ENCODE peak calls at places on chromosomes 13 and 19, in nine cellular contexts. One of them, this sample, is unnamed.

GRCh38 chr13:44853641-44854040 is 135.6 kb downstream of the NUFIP1 start:
- DNase-seq in upper lobe of right lung: no peak
- DNase-seq in GM23338: no peak
- DNase-seq in RWPE1: peak; percentile 18
- DNase-seq in WERI-Rb-1: no peak
- DNase-seq in breast epithelium: no peak
- DNase-seq in HL-60: no peak
- DNase-seq in mucosa of descending colon: no peak
- DNase-seq in Calu3: peak; percentile 57
- DNase-seq in this sample: no peak

GRCh38 chr13:59734393-59734792 is 429.3 kb downstream of the DIAPH3 start:
- DNase-seq in upper lobe of right lung: no peak
- DNase-seq in GM23338: no peak
- DNase-seq in RWPE1: no peak
- DNase-seq in WERI-Rb-1: peak; percentile 69
- DNase-seq in breast epithelium: no peak
- DNase-seq in HL-60: no peak
- DNase-seq in mucosa of descending colon: no peak
- DNase-seq in Calu3: no peak
- DNase-seq in this sample: no peak

GRCh38 chr13:23750383-23751121 is 138.6 kb downstream of the MIPEP start:
- DNase-seq in upper lobe of right lung: no peak
- DNase-seq in GM23338: no peak
- DNase-seq in RWPE1: no peak
- DNase-seq in WERI-Rb-1: no peak
- DNase-seq in breast epithelium: no peak
- DNase-seq in HL-60: no peak
- DNase-seq in mucosa of descending colon: no peak
- DNase-seq in Calu3: no peak
- DNase-seq in this sample: no peak

GRCh38 chr13:64471916-64472315 is 2758.2 kb downstream of the PCDH9 start:
- DNase-seq in upper lobe of right lung: no peak
- DNase-seq in GM23338: peak; percentile 37
- DNase-seq in RWPE1: peak; percentile 9
- DNase-seq in WERI-Rb-1: no peak
- DNase-seq in breast epithelium: no peak
- DNase-seq in HL-60: no peak
- DNase-seq in mucosa of descending colon: no peak
- DNase-seq in Calu3: no peak
- DNase-seq in this sample: no peak

GRCh38 chr19:38693380-38694223 is 46.2 kb downstream of the ACTN4 start:
- DNase-seq in upper lobe of right lung: peak; percentile 60
- DNase-seq in GM23338: peak; percentile 85
- DNase-seq in RWPE1: peak; percentile 89
- DNase-seq in WERI-Rb-1: no peak
- DNase-seq in breast epithelium: no peak
- DNase-seq in HL-60: peak; percentile 89
- DNase-seq in mucosa of descending colon: no peak
- DNase-seq in Calu3: peak; percentile 97
- DNase-seq in this sample: no peak

GRCh38 chr19:35142531-35143230 is 374 bp upstream of the FXYD7 start:
- DNase-seq in upper lobe of right lung: peak; percentile 80
- DNase-seq in GM23338: peak; percentile 91
- DNase-seq in RWPE1: peak; percentile 34
- DNase-seq in WERI-Rb-1: peak; percentile 74
- DNase-seq in breast epithelium: no peak
- DNase-seq in HL-60: peak; percentile 49
- DNase-seq in mucosa of descending colon: peak; percentile 70
- DNase-seq in Calu3: peak; percentile 82
- DNase-seq in this sample: peak; percentile 72

GRCh38 chr19:34475026-34475974 is 6.3 kb upstream of the WTIP start:
- DNase-seq in upper lobe of right lung: no peak
- DNase-seq in GM23338: no peak
- DNase-seq in RWPE1: peak; percentile 51
- DNase-seq in WERI-Rb-1: no peak
- DNase-seq in breast epithelium: no peak
- DNase-seq in HL-60: peak; percentile 55
- DNase-seq in mucosa of descending colon: no peak
- DNase-seq in Calu3: no peak
- DNase-seq in this sample: no peak

GRCh38 chr13:35850569-35850968 is 280.6 kb downstream of the DCLK1 start:
- DNase-seq in upper lobe of right lung: no peak
- DNase-seq in GM23338: peak; percentile 51
- DNase-seq in RWPE1: no peak
- DNase-seq in WERI-Rb-1: no peak
- DNase-seq in breast epithelium: no peak
- DNase-seq in HL-60: no peak
- DNase-seq in mucosa of descending colon: no peak
- DNase-seq in Calu3: no peak
- DNase-seq in this sample: no peak

GRCh38 chr13:41411536-41411935 is 45.8 kb upstream of the RGCC start:
- DNase-seq in upper lobe of right lung: no peak
- DNase-seq in GM23338: peak; percentile 50
- DNase-seq in RWPE1: peak; percentile 35
- DNase-seq in WERI-Rb-1: peak; percentile 7
- DNase-seq in breast epithelium: no peak
- DNase-seq in HL-60: peak; percentile 46
- DNase-seq in mucosa of descending colon: no peak
- DNase-seq in Calu3: peak; percentile 28
- DNase-seq in this sample: peak; percentile 19

GRCh38 chr19:34957830-34958751 is 5.9 kb downstream of the ZNF792 start:
- DNase-seq in upper lobe of right lung: no peak
- DNase-seq in GM23338: no peak
- DNase-seq in RWPE1: no peak
- DNase-seq in WERI-Rb-1: no peak
- DNase-seq in breast epithelium: no peak
- DNase-seq in HL-60: no peak
- DNase-seq in mucosa of descending colon: no peak
- DNase-seq in Calu3: no peak
- DNase-seq in this sample: no peak

GRCh38 chr13:111341886-111342285 is 21.4 kb downstream of the TEX29 start:
- DNase-seq in upper lobe of right lung: no peak
- DNase-seq in GM23338: no peak
- DNase-seq in RWPE1: no peak
- DNase-seq in WERI-Rb-1: no peak
- DNase-seq in breast epithelium: no peak
- DNase-seq in HL-60: no peak
- DNase-seq in mucosa of descending colon: no peak
- DNase-seq in Calu3: no peak
- DNase-seq in this sample: no peak

GRCh38 chr13:29522044-29522685 is 73.3 kb downstream of the SLC7A1 start:
- DNase-seq in upper lobe of right lung: no peak
- DNase-seq in GM23338: no peak
- DNase-seq in RWPE1: no peak
- DNase-seq in WERI-Rb-1: no peak
- DNase-seq in breast epithelium: no peak
- DNase-seq in HL-60: no peak
- DNase-seq in mucosa of descending colon: no peak
- DNase-seq in Calu3: no peak
- DNase-seq in this sample: no peak

GRCh38 chr13:60852886-60853285 is 455.9 kb downstream of the TDRD3 start:
- DNase-seq in upper lobe of right lung: no peak
- DNase-seq in GM23338: no peak
- DNase-seq in RWPE1: no peak
- DNase-seq in WERI-Rb-1: no peak
- DNase-seq in breast epithelium: no peak
- DNase-seq in HL-60: no peak
- DNase-seq in mucosa of descending colon: no peak
- DNase-seq in Calu3: no peak
- DNase-seq in this sample: no peak

GRCh38 chr13:108561152-108561551 is 68.3 kb upstream of the MYO16 start:
- DNase-seq in upper lobe of right lung: no peak
- DNase-seq in GM23338: no peak
- DNase-seq in RWPE1: no peak
- DNase-seq in WERI-Rb-1: no peak
- DNase-seq in breast epithelium: no peak
- DNase-seq in HL-60: no peak
- DNase-seq in mucosa of descending colon: no peak
- DNase-seq in Calu3: no peak
- DNase-seq in this sample: no peak

GRCh38 chr13:35349673-35350278 is 126.7 kb downstream of the MAB21L1 start:
- DNase-seq in upper lobe of right lung: no peak
- DNase-seq in GM23338: no peak
- DNase-seq in RWPE1: peak; percentile 4
- DNase-seq in WERI-Rb-1: no peak
- DNase-seq in breast epithelium: no peak
- DNase-seq in HL-60: no peak
- DNase-seq in mucosa of descending colon: no peak
- DNase-seq in Calu3: no peak
- DNase-seq in this sample: no peak

DNA sequence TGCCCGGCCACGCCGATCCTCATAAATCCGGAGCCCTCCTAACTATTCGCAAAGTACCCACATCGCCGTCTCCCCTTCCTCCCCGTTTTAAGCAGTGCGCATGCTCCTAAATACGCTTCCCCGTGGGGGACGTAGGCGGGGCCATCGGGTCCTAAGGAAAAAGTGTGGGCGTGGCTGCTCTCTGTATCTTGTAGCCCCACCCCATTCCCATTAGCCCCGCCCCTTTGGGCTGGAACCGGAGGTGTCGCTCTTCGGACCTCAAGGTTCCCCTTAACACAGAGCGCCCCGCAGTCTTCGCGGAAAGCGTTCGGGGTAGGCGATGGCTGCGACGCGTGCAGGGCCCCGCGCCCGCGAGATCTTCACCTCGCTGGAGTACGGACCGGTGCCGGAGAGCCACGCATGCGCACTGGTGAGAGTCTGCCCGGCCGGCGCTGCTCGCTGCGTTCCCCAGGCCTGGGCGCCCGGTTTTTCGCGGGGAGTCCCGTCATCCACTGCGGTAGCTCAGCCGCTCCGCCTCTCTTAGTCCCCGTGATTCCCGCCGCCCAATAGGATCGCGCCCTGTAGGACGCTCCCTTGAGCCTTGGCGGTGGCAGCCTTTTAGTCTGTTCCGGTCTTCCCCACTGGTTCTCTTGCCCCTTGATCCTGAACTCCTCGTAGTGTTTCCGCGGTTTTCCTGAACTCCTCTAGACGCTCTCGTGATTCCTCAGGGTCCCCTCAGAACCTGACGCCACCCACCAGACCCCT is at the start of gene ALDH16A1:
- DNase-seq in upper lobe of right lung: peak; percentile 99
- DNase-seq in GM23338: peak; percentile 100
- DNase-seq in RWPE1: peak; percentile 97
- DNase-seq in WERI-Rb-1: peak; percentile 98
- DNase-seq in breast epithelium: peak; percentile 98
- DNase-seq in HL-60: peak; percentile 98
- DNase-seq in mucosa of descending colon: peak; percentile 99
- DNase-seq in Calu3: peak; percentile 99
- DNase-seq in this sample: peak; percentile 98
- TF ChIP-seq CTCF in upper lobe of right lung: no peak
- TF ChIP-seq CTCF in GM23338: no peak
- TF ChIP-seq CTCF in RWPE1: no peak
- TF ChIP-seq CTCF in WERI-Rb-1: no peak
- TF ChIP-seq CTCF in breast epithelium: no peak
- TF ChIP-seq CTCF in HL-60: no peak
- TF ChIP-seq CTCF in mucosa of descending colon: no peak
- TF ChIP-seq CTCF in Calu3: no peak
- TF ChIP-seq CTCF in this sample: no peak

GRCh38 chr19:45202637-45203036 is 24.1 kb downstream of the BLOC1S3 start:
- DNase-seq in upper lobe of right lung: no peak
- DNase-seq in GM23338: no peak
- DNase-seq in RWPE1: no peak
- DNase-seq in WERI-Rb-1: no peak
- DNase-seq in breast epithelium: peak; percentile 78
- DNase-seq in HL-60: no peak
- DNase-seq in mucosa of descending colon: no peak
- DNase-seq in Calu3: no peak
- DNase-seq in this sample: no peak

GRCh38 chr19:45195764-45196163 is 17.2 kb downstream of the BLOC1S3 start:
- DNase-seq in upper lobe of right lung: no peak
- DNase-seq in GM23338: no peak
- DNase-seq in RWPE1: peak; percentile 39
- DNase-seq in WERI-Rb-1: no peak
- DNase-seq in breast epithelium: no peak
- DNase-seq in HL-60: no peak
- DNase-seq in mucosa of descending colon: no peak
- DNase-seq in Calu3: peak; percentile 19
- DNase-seq in this sample: no peak

GRCh38 chr19:45206328-45206727 is 27.7 kb downstream of the BLOC1S3 start:
- DNase-seq in upper lobe of right lung: no peak
- DNase-seq in GM23338: no peak
- DNase-seq in RWPE1: no peak
- DNase-seq in WERI-Rb-1: no peak
- DNase-seq in breast epithelium: no peak
- DNase-seq in HL-60: no peak
- DNase-seq in mucosa of descending colon: no peak
- DNase-seq in Calu3: no peak
- DNase-seq in this sample: no peak

GRCh38 chr19:45205810-45206209 is 27.2 kb downstream of the BLOC1S3 start:
- DNase-seq in upper lobe of right lung: no peak
- DNase-seq in GM23338: no peak
- DNase-seq in RWPE1: no peak
- DNase-seq in WERI-Rb-1: no peak
- DNase-seq in breast epithelium: no peak
- DNase-seq in HL-60: no peak
- DNase-seq in mucosa of descending colon: no peak
- DNase-seq in Calu3: no peak
- DNase-seq in this sample: no peak

GRCh38 chr19:45200614-45201013 is 22.0 kb downstream of the BLOC1S3 start:
- DNase-seq in upper lobe of right lung: no peak
- DNase-seq in GM23338: peak; percentile 83
- DNase-seq in RWPE1: no peak
- DNase-seq in WERI-Rb-1: peak; percentile 80
- DNase-seq in breast epithelium: no peak
- DNase-seq in HL-60: no peak
- DNase-seq in mucosa of descending colon: no peak
- DNase-seq in Calu3: peak; percentile 59
- DNase-seq in this sample: peak; percentile 64
- TF ChIP-seq CTCF in upper lobe of right lung: peak; percentile 37
- TF ChIP-seq CTCF in GM23338: peak; percentile 73
- TF ChIP-seq CTCF in RWPE1: no peak
- TF ChIP-seq CTCF in WERI-Rb-1: peak; percentile 54
- TF ChIP-seq CTCF in breast epithelium: no peak
- TF ChIP-seq CTCF in HL-60: no peak
- TF ChIP-seq CTCF in mucosa of descending colon: no peak
- TF ChIP-seq CTCF in Calu3: no peak
- TF ChIP-seq CTCF in this sample: peak; percentile 17

DNA sequence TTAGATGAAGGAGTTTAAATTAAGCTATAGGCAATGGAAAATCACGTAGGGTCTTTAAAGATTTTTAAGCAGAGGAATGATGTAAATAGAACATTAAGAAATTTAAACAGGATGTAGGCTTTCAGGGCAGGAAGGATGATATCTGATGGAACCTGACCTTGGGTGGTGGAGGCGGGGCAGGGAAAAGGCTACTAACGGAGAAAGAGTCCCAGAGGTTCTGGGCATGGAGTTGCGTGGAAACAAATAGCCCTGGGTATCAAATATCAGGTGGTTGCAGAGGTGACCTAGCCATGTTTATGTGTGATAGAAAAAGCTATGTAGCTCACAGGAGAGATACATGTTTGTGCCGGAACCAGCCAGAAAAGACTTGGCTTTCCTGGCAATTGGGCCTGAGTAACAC is 7.8 kb upstream of the CDK8 start:
- DNase-seq in upper lobe of right lung: no peak
- DNase-seq in GM23338: no peak
- DNase-seq in RWPE1: no peak
- DNase-seq in WERI-Rb-1: no peak
- DNase-seq in breast epithelium: no peak
- DNase-seq in HL-60: no peak
- DNase-seq in mucosa of descending colon: no peak
- DNase-seq in Calu3: no peak
- DNase-seq in this sample: no peak
- TF ChIP-seq CTCF in upper lobe of right lung: no peak
- TF ChIP-seq CTCF in GM23338: no peak
- TF ChIP-seq CTCF in RWPE1: no peak
- TF ChIP-seq CTCF in WERI-Rb-1: no peak
- TF ChIP-seq CTCF in breast epithelium: no peak
- TF ChIP-seq CTCF in HL-60: no peak
- TF ChIP-seq CTCF in mucosa of descending colon: no peak
- TF ChIP-seq CTCF in Calu3: no peak
- TF ChIP-seq CTCF in this sample: no peak

GRCh38 chr19:13844130-13844631 is 32.8 kb upstream of the NANOS3 start:
- DNase-seq in upper lobe of right lung: no peak
- DNase-seq in GM23338: no peak
- DNase-seq in RWPE1: peak; percentile 73
- DNase-seq in WERI-Rb-1: no peak
- DNase-seq in breast epithelium: no peak
- DNase-seq in HL-60: no peak
- DNase-seq in mucosa of descending colon: peak; percentile 71
- DNase-seq in Calu3: peak; percentile 68
- DNase-seq in this sample: no peak
- TF ChIP-seq CTCF in upper lobe of right lung: no peak
- TF ChIP-seq CTCF in GM23338: no peak
- TF ChIP-seq CTCF in RWPE1: no peak
- TF ChIP-seq CTCF in WERI-Rb-1: no peak
- TF ChIP-seq CTCF in breast epithelium: no peak
- TF ChIP-seq CTCF in HL-60: no peak
- TF ChIP-seq CTCF in mucosa of descending colon: no peak
- TF ChIP-seq CTCF in Calu3: no peak
- TF ChIP-seq CTCF in this sample: no peak

This sample was measured in endothelial cell.